ENCODE peak calls at places on chromosomes 6 and 20, in eight cellular contexts. R, V, K, U, O, Z, S and G are unnamed samples.

GRCh38 chr6:69622924-69623323 is 173.9 kb downstream of the LMBRD1 start:
- DNase-seq in Z (no peak), U (no peak), S (no peak), V (no peak), R (no peak), K (no peak), O (no peak), G (no peak)

GRCh38 chr6:10411131-10411914 is 3.6 kb downstream of the TFAP2A start:
- DNase-seq in Z (no peak), R (no peak), K (no peak), O (no peak), V (no peak), S (no peak), U (no peak), G (no peak)

GRCh38 chr6:122276637-122277036 is 122.8 kb upstream of the HSF2 start:
- DNase-seq in V (no peak), U (no peak), O (no peak), K (no peak), S (no peak), R (no peak), Z (no peak), G (no peak)

GRCh38 chr20:36439040-36439730 is 102.1 kb upstream of the MYL9 start:
- DNase-seq in K (peak), S (peak), V (peak), R (no peak), Z (peak), U (peak), O (peak), G (peak)

GRCh38 chr6:125863023-125863422 is 72.3 kb downstream of the NCOA7 start:
- DNase-seq in Z (no peak), V (no peak), U (no peak), R (no peak), O (no peak), K (no peak), S (no peak), G (no peak)

GRCh38 chr6:34462561-34462971 is 3.3 kb upstream of the PACSIN1 start:
- DNase-seq in Z (no peak), O (no peak), U (peak), K (no peak), R (peak), S (no peak), V (no peak), G (no peak)

GRCh38 chr6:109383438-109383940 is 1.2 kb upstream of the CD164 start:
- DNase-seq in K (no peak), R (no peak), O (no peak), V (no peak), U (no peak), S (no peak), Z (no peak), G (no peak)

GRCh38 chr20:32535316-32535952 is 49.7 kb downstream of the NOL4L start:
- DNase-seq in V (no peak), S (no peak), U (no peak), R (no peak), Z (no peak), K (no peak), O (no peak), G (peak)